ENCODE peak calls at places on chromosomes 3 and 15, in nine cellular contexts. D is NCI-H345; F is activated CD4-positive, CD25-positive, alpha-beta regulatory T cell; H is T1000; I is body of pancreas; W is mesenteric fat pad; L is fibroblast of gingiva; Z is occipital lobe; R is AG09309. K is an unnamed sample.

GRCh38 chr3:135927170-135927569 is 38.4 kb upstream of the PPP2R3A start:
- DNase-seq in D (no peak), F (no peak), H (peak; percentile 56), I (no peak), W (no peak), L (peak; percentile 96), Z (no peak), R (peak; percentile 85), K (peak; percentile 94)

GRCh38 chr3:175748087-175748732 is 889.1 kb downstream of the NAALADL2 start:
- DNase-seq in D (no peak), F (no peak), H (no peak), I (no peak), W (no peak), L (no peak), Z (no peak), R (no peak), K (peak; percentile 93)

GRCh38 chr15:69164807-69165636 is 4.6 kb downstream of the GLCE start:
- DNase-seq in D (no peak), F (no peak), H (no peak), I (no peak), W (no peak), L (no peak), Z (no peak), R (no peak), K (peak; percentile 67)

GRCh38 chr15:101568304-101568703 is 78.8 kb upstream of the PCSK6 start:
- DNase-seq in D (no peak), F (no peak), H (no peak), I (no peak), W (no peak), L (no peak), Z (no peak), R (no peak), K (no peak)

GRCh38 chr3:197480320-197480719 is 75.4 kb downstream of the BDH1 start:
- DNase-seq in D (no peak), F (no peak), H (no peak), I (no peak), W (no peak), L (no peak), Z (no peak), R (no peak), K (no peak)

GRCh38 chr3:59101091-59101738 is 51.4 kb upstream of the CFAP20DC start:
- DNase-seq in D (no peak), F (no peak), H (peak; percentile 86), I (no peak), W (no peak), L (peak; percentile 93), Z (no peak), R (peak; percentile 53), K (peak; percentile 94)

GRCh38 chr3:46829699-46830208 is 33.5 kb downstream of the MYL3 start:
- DNase-seq in D (no peak), F (no peak), H (no peak), I (no peak), W (no peak), L (no peak), Z (no peak), R (no peak), K (no peak)

GRCh38 chr3:100781311-100781710 is 72.0 kb downstream of the TFG start:
- DNase-seq in D (no peak), F (no peak), H (no peak), I (no peak), W (no peak), L (no peak), Z (no peak), R (no peak), K (no peak)

GRCh38 chr15:64134322-64134829 is 17.2 kb upstream of the SNX22 start:
- DNase-seq in D (no peak), F (no peak), H (no peak), I (peak; percentile 42), W (no peak), L (peak; percentile 61), Z (no peak), R (no peak), K (no peak)

GRCh38 chr3:55588120-55588765 is 101.1 kb upstream of the WNT5A start:
- DNase-seq in D (no peak), F (no peak), H (no peak), I (no peak), W (no peak), L (no peak), Z (no peak), R (no peak), K (no peak)

GRCh38 chr15:67832031-67832551 is 6.8 kb downstream of the SKOR1 start:
- DNase-seq in D (no peak), F (no peak), H (no peak), I (no peak), W (no peak), L (peak; percentile 33), Z (no peak), R (no peak), K (no peak)

GRCh38 chr15:63044077-63044644 is 1.6 kb downstream of the TPM1 start:
- DNase-seq in D (no peak), F (no peak), H (no peak), I (no peak), W (no peak), L (no peak), Z (no peak), R (no peak), K (no peak)

GRCh38 chr3:172415323-172415722 is 32.9 kb downstream of the GHSR start:
- DNase-seq in D (no peak), F (no peak), H (no peak), I (no peak), W (no peak), L (no peak), Z (no peak), R (no peak), K (no peak)

GRCh38 chr3:45507820-45508317 is 86.7 kb upstream of the LIMD1 start:
- DNase-seq in D (peak; percentile 31), F (no peak), H (no peak), I (no peak), W (no peak), L (peak; percentile 32), Z (no peak), R (no peak), K (peak; percentile 48)